ENCODE peak calls at places on chromosomes 16 and 17, in four cellular contexts. One of them, this sample, is unnamed.

GRCh38 chr16:68009157-68009735 is 6.5 kb downstream of the DPEP2NB start:
- DNase-seq in neural progenitor cell: no peak
- DNase-seq in HCT116: no peak
- DNase-seq in PC-3: no peak
- DNase-seq in this sample: no peak

GRCh38 chr17:6000426-6000825 is 69.8 kb upstream of the WSCD1 start:
- DNase-seq in neural progenitor cell: no peak
- DNase-seq in HCT116: no peak
- DNase-seq in PC-3: no peak
- DNase-seq in this sample: no peak

GRCh38 chr17:42163113-42163512 is 8.3 kb upstream of the RAB5C start:
- DNase-seq in neural progenitor cell: peak; percentile 60
- DNase-seq in HCT116: peak; percentile 18
- DNase-seq in PC-3: no peak
- DNase-seq in this sample: no peak

GRCh38 chr16:71526111-71526998 is at the start of gene CHST4:
- DNase-seq in neural progenitor cell: peak; percentile 68
- DNase-seq in HCT116: no peak
- DNase-seq in PC-3: no peak
- DNase-seq in this sample: peak; percentile 77

GRCh38 chr17:81335388-81336157 is 40.5 kb upstream of the SLC38A10 start:
- DNase-seq in neural progenitor cell: no peak
- DNase-seq in HCT116: no peak
- DNase-seq in PC-3: peak; percentile 55
- DNase-seq in this sample: no peak

GRCh38 chr17:60303406-60304099 is 88.4 kb downstream of the USP32 start:
- DNase-seq in neural progenitor cell: no peak
- DNase-seq in HCT116: no peak
- DNase-seq in PC-3: no peak
- DNase-seq in this sample: no peak

GRCh38 chr16:49494386-49495150 is 121.0 kb downstream of the C16orf78 start:
- DNase-seq in neural progenitor cell: no peak
- DNase-seq in HCT116: no peak
- DNase-seq in PC-3: no peak
- DNase-seq in this sample: no peak

GRCh38 chr17:4858880-4859260 is 25.7 kb downstream of the MINK1 start:
- DNase-seq in neural progenitor cell: no peak
- DNase-seq in HCT116: no peak
- DNase-seq in PC-3: peak; percentile 63
- DNase-seq in this sample: peak; percentile 57

GRCh38 chr16:74232831-74233465 is 63.7 kb upstream of the PSMD7 start:
- DNase-seq in neural progenitor cell: no peak
- DNase-seq in HCT116: no peak
- DNase-seq in PC-3: no peak
- DNase-seq in this sample: no peak

GRCh38 chr17:9473716-9474115 is 101.9 kb downstream of the STX8 start:
- DNase-seq in neural progenitor cell: no peak
- DNase-seq in HCT116: no peak
- DNase-seq in PC-3: no peak
- DNase-seq in this sample: peak; percentile 78

GRCh38 chr16:76946879-76947278 is 244.1 kb upstream of the MON1B start:
- DNase-seq in neural progenitor cell: no peak
- DNase-seq in HCT116: peak; percentile 2
- DNase-seq in PC-3: peak; percentile 78
- DNase-seq in this sample: peak; percentile 56

GRCh38 chr17:59845595-59846390 is 47.0 kb downstream of the TUBD1 start:
- DNase-seq in neural progenitor cell: no peak
- DNase-seq in HCT116: peak; percentile 90
- DNase-seq in PC-3: peak; percentile 99
- DNase-seq in this sample: peak; percentile 86

GRCh38 chr17:59349178-59349577 is 17.7 kb downstream of the YPEL2 start:
- DNase-seq in neural progenitor cell: no peak
- DNase-seq in HCT116: no peak
- DNase-seq in PC-3: no peak
- DNase-seq in this sample: no peak

GRCh38 chr17:199195-199604 is 17.8 kb upstream of the DOC2B start:
- DNase-seq in neural progenitor cell: no peak
- DNase-seq in HCT116: no peak
- DNase-seq in PC-3: no peak
- DNase-seq in this sample: peak; percentile 34

GRCh38 chr17:18122991-18123753 is 14.6 kb downstream of the MYO15A start:
- DNase-seq in neural progenitor cell: no peak
- DNase-seq in HCT116: no peak
- DNase-seq in PC-3: no peak
- DNase-seq in this sample: no peak

GRCh38 chr16:12133738-12134137 is 157.2 kb downstream of the SNX29 start:
- DNase-seq in neural progenitor cell: no peak
- DNase-seq in HCT116: no peak
- DNase-seq in PC-3: no peak
- DNase-seq in this sample: no peak

GRCh38 chr16:66475232-66475631 is 48.1 kb downstream of the BEAN1 start:
- DNase-seq in neural progenitor cell: no peak
- DNase-seq in HCT116: no peak
- DNase-seq in PC-3: no peak
- DNase-seq in this sample: no peak

GRCh38 chr16:66474750-66475199 is 47.7 kb downstream of the BEAN1 start:
- DNase-seq in neural progenitor cell: no peak
- DNase-seq in HCT116: no peak
- DNase-seq in PC-3: peak; percentile 39
- DNase-seq in this sample: no peak

GRCh38 chr16:66472961-66473610 is 46.0 kb downstream of the BEAN1 start:
- DNase-seq in neural progenitor cell: no peak
- DNase-seq in HCT116: no peak
- DNase-seq in PC-3: no peak
- DNase-seq in this sample: no peak

GRCh38 chr16:66471696-66472393 is 44.8 kb downstream of the BEAN1 start:
- DNase-seq in neural progenitor cell: no peak
- DNase-seq in HCT116: no peak
- DNase-seq in PC-3: no peak
- DNase-seq in this sample: no peak

DNA sequence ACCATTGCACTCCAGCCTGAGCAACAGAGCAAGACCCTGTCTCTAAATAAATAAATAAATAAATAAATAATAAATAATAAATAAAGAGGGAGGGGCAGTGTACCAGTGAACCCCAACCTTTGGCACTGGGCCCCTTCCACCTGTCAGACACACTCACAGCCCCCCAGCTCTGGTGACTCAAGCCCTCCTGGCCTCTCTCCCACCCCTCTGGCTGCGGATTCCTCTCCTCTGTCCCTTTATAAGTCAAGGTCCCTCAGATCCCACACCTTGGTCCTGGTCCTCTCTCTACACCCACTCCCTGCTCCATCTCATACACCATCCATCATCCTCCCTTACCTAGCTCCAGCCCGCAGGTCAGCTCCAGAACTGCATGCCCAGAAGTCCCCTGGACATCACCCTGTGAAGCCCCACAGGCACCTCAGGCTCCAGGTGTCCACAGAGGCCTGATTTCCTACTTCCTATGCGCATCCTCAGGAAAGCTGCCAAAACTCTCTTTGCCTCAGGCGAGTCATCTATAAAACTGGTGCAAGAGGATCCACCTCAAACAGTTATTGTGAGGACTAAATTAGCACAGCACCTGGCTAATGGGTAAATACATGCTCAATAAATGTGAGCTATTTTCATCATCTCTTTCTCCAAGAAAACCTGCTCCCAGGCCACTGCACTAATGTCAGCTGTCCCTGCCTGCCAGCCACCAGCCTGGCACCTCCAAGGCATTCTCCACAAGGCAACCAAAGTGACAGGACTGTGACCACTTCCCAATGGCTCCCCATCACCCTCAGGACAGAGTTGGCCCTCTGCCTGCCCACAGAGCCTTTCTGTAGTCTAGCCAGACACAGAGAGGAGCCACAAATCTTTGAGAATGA is 46.8 kb downstream of the BEAN1 start:
- DNase-seq in neural progenitor cell: no peak
- DNase-seq in HCT116: no peak
- DNase-seq in PC-3: peak; percentile 70
- DNase-seq in this sample: peak; percentile 50
- TF ChIP-seq EZH2phosphoT487 in neural progenitor cell: no peak
- TF ChIP-seq EZH2phosphoT487 in HCT116: no peak
- TF ChIP-seq EZH2phosphoT487 in PC-3: no peak
- TF ChIP-seq EZH2phosphoT487 in this sample: no peak

GRCh38 chr17:2060681-2061440 is 6.0 kb downstream of the HIC1 start:
- DNase-seq in neural progenitor cell: no peak
- DNase-seq in HCT116: no peak
- DNase-seq in PC-3: no peak
- DNase-seq in this sample: no peak

GRCh38 chr17:2057714-2058520 is 3.0 kb downstream of the HIC1 start:
- DNase-seq in neural progenitor cell: no peak
- DNase-seq in HCT116: no peak
- DNase-seq in PC-3: no peak
- DNase-seq in this sample: no peak

GRCh38 chr17:2058521-2059124 is 3.7 kb downstream of the HIC1 start:
- DNase-seq in neural progenitor cell: no peak
- DNase-seq in HCT116: no peak
- DNase-seq in PC-3: no peak
- DNase-seq in this sample: peak; percentile 50

GRCh38 chr17:2059837-2060658 is 5.1 kb downstream of the HIC1 start:
- DNase-seq in neural progenitor cell: no peak
- DNase-seq in HCT116: no peak
- DNase-seq in PC-3: no peak
- DNase-seq in this sample: no peak

DNA sequence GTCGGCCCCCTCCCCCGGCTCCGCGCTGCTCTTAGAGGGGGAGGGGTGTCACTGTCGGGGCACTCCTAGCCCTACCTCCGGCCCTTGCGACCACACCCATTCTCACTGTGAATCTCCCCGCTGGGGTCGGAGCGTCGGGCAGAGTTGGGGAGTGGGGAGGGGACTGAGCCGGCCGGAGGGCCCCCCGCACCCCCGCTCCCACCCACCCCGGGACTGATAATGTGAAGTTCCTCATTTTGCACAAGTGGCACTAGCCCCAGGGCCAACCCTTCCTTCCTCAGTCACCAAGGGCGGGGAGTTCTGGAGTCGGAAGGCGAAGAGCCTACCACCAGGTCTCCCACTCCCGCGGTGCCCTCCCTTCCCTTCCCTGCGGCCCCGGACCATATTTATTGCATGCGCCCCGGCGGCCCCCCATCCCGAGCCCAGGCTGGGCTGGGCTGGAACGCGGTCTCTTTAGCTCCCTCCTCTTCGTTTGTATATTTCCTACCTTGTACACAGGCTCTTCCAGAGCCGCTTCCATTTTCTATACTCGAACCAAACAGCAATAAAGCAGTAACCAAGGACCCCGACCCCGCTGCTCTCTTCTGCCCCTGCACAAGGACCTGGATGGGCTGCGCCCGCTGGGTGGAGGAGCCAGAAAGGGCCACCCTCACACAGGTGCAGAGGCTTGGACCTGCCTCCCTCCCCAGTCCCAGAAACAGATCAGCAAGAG is 4.4 kb downstream of the HIC1 start:
- DNase-seq in neural progenitor cell: no peak
- DNase-seq in HCT116: no peak
- DNase-seq in PC-3: no peak
- DNase-seq in this sample: no peak
- H3K9ac ChIP-seq in neural progenitor cell: no peak overlapping the region
- H3K9ac ChIP-seq in HCT116: no peak overlapping the region
- H3K9ac ChIP-seq in PC-3: no peak overlapping the region
- H3K9ac ChIP-seq in this sample: no peak overlapping the region

GRCh38 chr17:77804796-77805426 is 153.6 kb upstream of the TNRC6C start:
- DNase-seq in neural progenitor cell: no peak
- DNase-seq in HCT116: no peak
- DNase-seq in PC-3: no peak
- DNase-seq in this sample: no peak
- TF ChIP-seq EZH2phosphoT487 in neural progenitor cell: no peak
- TF ChIP-seq EZH2phosphoT487 in HCT116: no peak
- TF ChIP-seq EZH2phosphoT487 in PC-3: no peak
- TF ChIP-seq EZH2phosphoT487 in this sample: no peak

GRCh38 chr16:27231692-27232060 is 28.4 kb downstream of the KDM8 start:
- DNase-seq in neural progenitor cell: no peak
- DNase-seq in HCT116: no peak
- DNase-seq in PC-3: no peak
- DNase-seq in this sample: no peak

GRCh38 chr16:27232061-27232841 is 28.9 kb downstream of the KDM8 start:
- DNase-seq in neural progenitor cell: no peak
- DNase-seq in HCT116: no peak
- DNase-seq in PC-3: no peak
- DNase-seq in this sample: no peak

GRCh38 chr16:27234171-27234570 is 30.8 kb downstream of the KDM8 start:
- DNase-seq in neural progenitor cell: no peak
- DNase-seq in HCT116: no peak
- DNase-seq in PC-3: no peak
- DNase-seq in this sample: no peak

GRCh38 chr16:27233731-27234130 is 30.4 kb downstream of the KDM8 start:
- DNase-seq in neural progenitor cell: no peak
- DNase-seq in HCT116: no peak
- DNase-seq in PC-3: no peak
- DNase-seq in this sample: no peak

DNA sequence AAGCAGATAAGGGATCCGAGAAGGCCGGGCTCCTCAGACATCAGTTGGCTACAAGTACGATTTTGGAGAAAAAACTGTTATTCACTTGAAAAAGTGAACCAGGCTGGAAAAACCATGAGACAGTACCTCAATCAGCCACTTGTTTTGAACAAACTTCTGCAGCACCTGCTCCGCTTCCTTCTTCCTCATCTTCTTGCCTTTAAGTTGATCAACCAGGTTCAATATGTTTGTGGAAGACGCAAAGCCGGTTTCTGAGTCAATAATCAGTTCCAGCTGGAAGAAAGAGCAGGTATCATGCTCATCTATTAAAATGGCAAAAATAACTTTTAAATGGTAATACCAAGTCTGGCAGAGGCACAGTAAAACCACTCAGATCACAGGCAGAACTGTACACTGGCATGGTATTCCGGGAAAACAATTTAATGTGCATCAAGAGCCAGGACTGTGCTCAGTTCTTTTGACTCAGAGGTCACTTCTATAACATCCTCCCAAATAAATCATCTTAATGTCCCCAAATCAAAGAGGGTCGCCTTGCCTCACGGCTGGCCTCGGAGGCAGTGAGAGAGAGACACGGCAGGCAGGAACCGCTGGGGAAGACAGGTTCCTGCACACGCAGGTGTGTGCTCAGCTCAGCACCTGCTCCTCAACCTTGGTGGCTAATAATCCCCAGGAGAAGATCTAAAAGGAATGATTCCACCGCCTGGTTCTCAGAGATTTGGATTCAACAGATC is 29.7 kb downstream of the KDM8 start:
- DNase-seq in neural progenitor cell: no peak
- DNase-seq in HCT116: no peak
- DNase-seq in PC-3: no peak
- DNase-seq in this sample: no peak
- H3K9ac ChIP-seq in neural progenitor cell: no peak overlapping the region
- H3K9ac ChIP-seq in HCT116: no peak overlapping the region
- H3K9ac ChIP-seq in PC-3: no peak overlapping the region
- H3K9ac ChIP-seq in this sample: no peak overlapping the region

GRCh38 chr16:85554791-85555548 is 58.2 kb upstream of the GSE1 start:
- DNase-seq in neural progenitor cell: peak; percentile 62
- DNase-seq in HCT116: no peak
- DNase-seq in PC-3: peak; percentile 21
- DNase-seq in this sample: peak; percentile 85

GRCh38 chr16:85557976-85558589 is 55.0 kb upstream of the GSE1 start:
- DNase-seq in neural progenitor cell: no peak
- DNase-seq in HCT116: no peak
- DNase-seq in PC-3: peak; percentile 62
- DNase-seq in this sample: no peak

GRCh38 chr16:85555549-85556455 is 57.3 kb upstream of the GSE1 start:
- DNase-seq in neural progenitor cell: no peak
- DNase-seq in HCT116: no peak
- DNase-seq in PC-3: no peak
- DNase-seq in this sample: peak; percentile 61

GRCh38 chr16:85557083-85557975 is 55.8 kb upstream of the GSE1 start:
- DNase-seq in neural progenitor cell: peak; percentile 40
- DNase-seq in HCT116: no peak
- DNase-seq in PC-3: peak; percentile 27
- DNase-seq in this sample: peak; percentile 51

GRCh38 chr16:85556456-85557082 is 56.6 kb upstream of the GSE1 start:
- DNase-seq in neural progenitor cell: peak; percentile 71
- DNase-seq in HCT116: no peak
- DNase-seq in PC-3: peak; percentile 29
- DNase-seq in this sample: peak; percentile 46
- TF ChIP-seq EZH2phosphoT487 in neural progenitor cell: no peak
- TF ChIP-seq EZH2phosphoT487 in HCT116: no peak
- TF ChIP-seq EZH2phosphoT487 in PC-3: no peak
- TF ChIP-seq EZH2phosphoT487 in this sample: no peak

This sample was measured in GM23248.